ENCODE peak calls at places on chromosomes 3 and 15, in six cellular contexts. S is SK-N-SH, X is K562, E is GM12878, K is HepG2, F is A549. B is an unnamed sample.

GRCh38 chr15:68818088-68818670 is 2.5 kb downstream of the ANP32A start:
- DNase-seq in S (peak; percentile 87), E (no peak), X (peak; percentile 60), K (peak; percentile 64), F (peak; percentile 86), B (no peak)

GRCh38 chr3:56923546-56924224 is 121.9 kb upstream of the ARHGEF3 start:
- DNase-seq in K (no peak), S (no peak), X (no peak), F (peak; percentile 52), E (no peak), B (no peak)

GRCh38 chr3:198079771-198080520 is 119.9 kb downstream of the LMLN start:
- DNase-seq in S (no peak), X (peak; percentile 19), K (no peak), F (peak; percentile 18), E (no peak), B (no peak)

GRCh38 chr3:192892981-192893827 is 24.5 kb downstream of the MB21D2 start:
- DNase-seq in F (peak; percentile 90), S (no peak), E (peak; percentile 94), X (no peak), K (no peak), B (no peak)

GRCh38 chr15:40150163-40150925 is 10.5 kb upstream of the BUB1B start:
- DNase-seq in F (peak; percentile 25), X (no peak), K (peak; percentile 14), E (no peak), S (no peak), B (no peak)

GRCh38 chr3:82815417-82816058 is 1054.1 kb upstream of the GBE1 start:
- DNase-seq in E (no peak), S (no peak), K (no peak), F (no peak), X (no peak), B (no peak)

GRCh38 chr15:72785452-72786243 is 2.1 kb upstream of the ADPGK start:
- DNase-seq in K (no peak), E (no peak), F (no peak), S (no peak), X (no peak), B (no peak)

GRCh38 chr3:84963137-84963536 is 4.3 kb downstream of the CADM2 start:
- DNase-seq in S (peak; percentile 10), X (no peak), K (no peak), F (no peak), E (no peak), B (no peak)

GRCh38 chr3:126835472-126836219 is 131.6 kb downstream of the CHCHD6 start:
- DNase-seq in E (no peak), K (no peak), X (peak; percentile 24), S (peak; percentile 58), F (peak; percentile 19), B (no peak)

GRCh38 chr3:14647976-14648955 is 3.3 kb upstream of the CCDC174 start:
- DNase-seq in E (no peak), F (peak; percentile 18), S (no peak), X (no peak), K (no peak), B (no peak)

GRCh38 chr3:33582234-33582633 is 135.8 kb downstream of the CLASP2 start:
- DNase-seq in F (no peak), E (no peak), K (no peak), S (no peak), X (no peak), B (no peak)

GRCh38 chr3:152241142-152242067 is 27.3 kb upstream of the MBNL1 start:
- DNase-seq in K (no peak), F (no peak), X (no peak), E (no peak), S (no peak), B (no peak)

GRCh38 chr3:154364849-154365248 is 40.6 kb upstream of the DHX36 start:
- DNase-seq in X (no peak), F (no peak), S (no peak), K (no peak), E (no peak), B (no peak)

GRCh38 chr3:95939235-95939824 is 875.1 kb upstream of the EPHA6 start:
- DNase-seq in K (no peak), X (no peak), S (no peak), F (no peak), E (no peak), B (no peak)

GRCh38 chr3:145704020-145704419 is 457.0 kb downstream of the PLOD2 start:
- DNase-seq in X (no peak), F (peak; percentile 6), S (no peak), K (no peak), E (no peak), B (no peak)

GRCh38 chr3:149435936-149436885 is 38.3 kb upstream of the TM4SF4 start:
- DNase-seq in E (no peak), K (no peak), S (no peak), F (no peak), X (no peak), B (no peak)

GRCh38 chr3:26091096-26091495 is 301.2 kb downstream of the OXSM start:
- DNase-seq in K (no peak), X (no peak), F (no peak), E (no peak), S (no peak), B (no peak)

GRCh38 chr15:25838191-25838870 is 24.8 kb downstream of the ATP10A start:
- DNase-seq in K (no peak), F (no peak), S (no peak), X (no peak), E (no peak), B (no peak)

GRCh38 chr15:31405200-31405929 is 78.7 kb downstream of the KLF13 start:
- DNase-seq in S (no peak), X (no peak), F (peak; percentile 37), E (no peak), K (peak; percentile 72), B (no peak)

GRCh38 chr3:126127904-126128303 is 44.0 kb upstream of the SLC41A3 start:
- DNase-seq in X (no peak), S (peak; percentile 15), K (no peak), F (no peak), E (no peak), B (peak; percentile 33)

GRCh38 chr3:141773676-141774075 is 10.5 kb downstream of the GRK7 start:
- DNase-seq in F (no peak), E (no peak), S (no peak), K (no peak), X (no peak), B (no peak)

GRCh38 chr3:37183976-37184375 is 9.6 kb upstream of the LRRFIP2 start:
- DNase-seq in E (no peak), X (no peak), K (no peak), F (no peak), S (no peak), B (no peak)

GRCh38 chr3:103992469-103992868 is 1374.2 kb upstream of the ALCAM start:
- DNase-seq in F (peak; percentile 5), E (no peak), K (no peak), S (no peak), X (no peak), B (no peak)

GRCh38 chr3:124137264-124137663 is 145.3 kb upstream of the ROPN1 start:
- DNase-seq in S (no peak), E (no peak), K (no peak), X (no peak), F (no peak), B (no peak)
- TF ChIP-seq CHD2 in S (no peak), E (no peak), K (no peak), X (no peak), F (no peak), B (no peak)

GRCh38 chr15:100170280-100170654 is 171.5 kb downstream of the ADAMTS17 start:
- DNase-seq in K (no peak), F (no peak), S (no peak), E (peak; percentile 89), X (no peak), B (no peak)
- TF ChIP-seq CHD2 in K (no peak), F (no peak), S (no peak), E (no peak), X (no peak), B (no peak)

GRCh38 chr3:107740992-107741896 is 218.5 kb downstream of the BBX start:
- DNase-seq in S (no peak), F (peak; percentile 23), E (no peak), K (peak; percentile 8), X (no peak), B (no peak)
- TF ChIP-seq CHD2 in S (no peak), F (no peak), E (no peak), K (no peak), X (no peak), B (no peak)

GRCh38 chr15:70488002-70488605 is 275.3 kb downstream of the UACA start:
- DNase-seq in X (peak; percentile 79), F (peak; percentile 80), E (no peak), K (peak; percentile 29), S (peak; percentile 84), B (peak; percentile 87)
- TF ChIP-seq CHD2 in X (no peak), F (no peak), E (no peak), K (no peak), S (peak; percentile 24), B (no peak)

DNA sequence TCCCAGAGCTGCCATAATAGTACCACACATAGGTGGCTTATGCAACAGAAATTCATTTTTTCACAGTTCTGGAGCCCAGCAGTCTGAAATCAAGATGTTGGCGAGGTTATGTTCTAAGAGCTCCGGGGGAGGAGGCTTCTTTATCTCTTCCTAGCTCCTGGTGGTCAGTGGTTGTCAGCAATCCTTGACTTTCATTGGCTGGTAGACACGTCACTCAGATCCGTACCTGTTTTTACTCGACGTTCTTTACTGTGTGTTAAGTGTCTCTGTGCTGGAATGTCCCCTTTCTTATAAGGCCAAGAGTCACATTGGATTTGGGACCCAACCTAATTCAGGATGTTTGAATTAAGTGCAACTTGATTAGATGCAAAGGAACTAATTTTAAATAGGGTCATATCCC is 218.5 kb upstream of the CNTN3 start:
- DNase-seq in E (no peak), F (no peak), X (no peak), K (no peak), S (no peak), B (no peak)
- TF ChIP-seq CHD2 in E (no peak), F (no peak), X (no peak), K (no peak), S (no peak), B (no peak)

GRCh38 chr3:137148917-137149316 is 191.1 kb downstream of the IL20RB start:
- DNase-seq in F (no peak), K (no peak), S (no peak), E (no peak), X (no peak), B (no peak)
- TF ChIP-seq CHD2 in F (no peak), K (no peak), S (no peak), E (no peak), X (no peak), B (no peak)

GRCh38 chr3:10310578-10310977 is 10.3 kb downstream of the SEC13 start:
- DNase-seq in E (no peak), S (no peak), X (no peak), K (no peak), F (no peak), B (no peak)
- TF ChIP-seq CHD2 in E (no peak), S (no peak), X (no peak), K (no peak), F (no peak), B (no peak)